ENCODE peak calls at places on chromosomes 2 and 18, in nine cellular contexts. S is AML-193; I is activated gamma-delta T cell treated with Interleukin-2 at 50 U/mL for 16 hours; Z is NCI-H2081; U is NCI-H2107; F is CD8-positive, alpha-beta T cell; B is neural crest cell; A is Panc1; G is fibroblast of the conjunctiva. L is an unnamed sample.

GRCh38 chr2:33812707-33813106 is 213.6 kb upstream of the FAM98A start:
- DNase-seq in S (no peak), I (no peak), Z (no peak), U (no peak), F (no peak), B (no peak), A (no peak), G (no peak), L (no peak)

GRCh38 chr2:238862701-238863100 is 14.8 kb downstream of the TWIST2 start:
- DNase-seq in S (no peak), I (no peak), Z (no peak), U (no peak), F (no peak), B (no peak), A (no peak), G (no peak), L (no peak)

GRCh38 chr2:11067221-11068078 is 87.8 kb upstream of the SLC66A3 start:
- DNase-seq in S (no peak), I (no peak), Z (no peak), U (no peak), F (no peak), B (no peak), A (no peak), G (no peak), L (no peak)

GRCh38 chr18:61261870-61262269 is 71.4 kb upstream of the CDH20 start:
- DNase-seq in S (no peak), I (no peak), Z (no peak), U (no peak), F (no peak), B (no peak), A (no peak), G (no peak), L (no peak)

GRCh38 chr18:58572181-58572580 is 56.7 kb downstream of the ALPK2 start:
- DNase-seq in S (no peak), I (no peak), Z (no peak), U (no peak), F (no peak), B (no peak), A (peak; percentile 30), G (peak; percentile 96), L (no peak)

GRCh38 chr2:64186698-64187605 is 42.7 kb upstream of the PELI1 start:
- DNase-seq in S (peak; percentile 59), I (no peak), Z (no peak), U (no peak), F (no peak), B (no peak), A (no peak), G (no peak), L (no peak)

GRCh38 chr2:64017811-64018714 is 1.2 kb downstream of the VPS54 start:
- DNase-seq in S (peak; percentile 33), I (no peak), Z (peak; percentile 65), U (no peak), F (no peak), B (no peak), A (no peak), G (no peak), L (no peak)

GRCh38 chr2:123211181-123211580 is 813.9 kb upstream of the CNTNAP5 start:
- DNase-seq in S (no peak), I (no peak), Z (no peak), U (no peak), F (no peak), B (no peak), A (no peak), G (no peak), L (no peak)

GRCh38 chr2:237383991-237384671 is 29.8 kb downstream of the COL6A3 start:
- DNase-seq in S (no peak), I (no peak), Z (no peak), U (no peak), F (no peak), B (no peak), A (no peak), G (no peak), L (no peak)

GRCh38 chr2:120028795-120029194 is 15.9 kb downstream of the EPB41L5 start:
- DNase-seq in S (no peak), I (no peak), Z (no peak), U (no peak), F (no peak), B (no peak), A (no peak), G (no peak), L (no peak)

GRCh38 chr2:132772344-132772743 is 102.3 kb upstream of the LYPD1 start:
- DNase-seq in S (no peak), I (no peak), Z (no peak), U (no peak), F (no peak), B (no peak), A (no peak), G (no peak), L (no peak)

GRCh38 chr18:12432881-12433280 is 25.2 kb downstream of the PRELID3A start:
- DNase-seq in S (no peak), I (no peak), Z (no peak), U (no peak), F (no peak), B (no peak), A (no peak), G (no peak), L (no peak)

GRCh38 chr2:162839419-162839818 is 852 bp upstream of the KCNH7 start:
- DNase-seq in S (no peak), I (no peak), Z (peak; percentile 83), U (peak; percentile 30), F (no peak), B (no peak), A (no peak), G (no peak), L (no peak)

GRCh38 chr2:218745559-218746469 is 35.2 kb downstream of the TTLL4 start:
- DNase-seq in S (no peak), I (no peak), Z (no peak), U (no peak), F (no peak), B (peak; percentile 24), A (no peak), G (peak; percentile 13), L (peak; percentile 40)

GRCh38 chr2:2014251-2014761 is 270.0 kb upstream of the PXDN start:
- DNase-seq in S (no peak), I (no peak), Z (no peak), U (no peak), F (no peak), B (no peak), A (no peak), G (peak; percentile 8), L (no peak)

GRCh38 chr2:230140667-230141066 is 71.9 kb upstream of the SLC16A14 start:
- DNase-seq in S (no peak), I (no peak), Z (no peak), U (no peak), F (no peak), B (no peak), A (no peak), G (no peak), L (no peak)

GRCh38 chr18:14959550-14959949 is 211.6 kb downstream of the ANKRD30B start:
- DNase-seq in S (no peak), I (no peak), Z (no peak), U (no peak), F (no peak), B (no peak), A (no peak), G (no peak), L (no peak)

GRCh38 chr2:20627712-20628380 is 23.1 kb downstream of the HS1BP3 start:
- DNase-seq in S (no peak), I (no peak), Z (no peak), U (no peak), F (no peak), B (no peak), A (no peak), G (no peak), L (no peak)

GRCh38 chr18:13279181-13280065 is 60.9 kb downstream of the LDLRAD4 start:
- DNase-seq in S (no peak), I (no peak), Z (no peak), U (no peak), F (peak; percentile 22), B (no peak), A (no peak), G (no peak), L (no peak)

GRCh38 chr2:84971799-84972790 is 1.1 kb downstream of the KCMF1 start:
- DNase-seq in S (peak; percentile 12), I (peak; percentile 62), Z (peak; percentile 56), U (peak; percentile 15), F (peak; percentile 70), B (peak; percentile 44), A (no peak), G (no peak), L (peak; percentile 56)

GRCh38 chr2:70983506-70984227 is 5.2 kb downstream of the ANKRD53 start:
- DNase-seq in S (no peak), I (no peak), Z (no peak), U (no peak), F (no peak), B (no peak), A (no peak), G (no peak), L (no peak)

L was measured in HuH-7.